ENCODE peak calls at places on chromosomes 12 and 14, in six cellular contexts. P is pancreas, K is adrenal gland, S is left ventricle myocardium inferior, G is uterus, U is left lung. I is an unnamed sample. For H3K27me3, the result is how much of the 10 kb centered on the place peaks cover.

GRCh38 chr14:21399311-21399870 is 15.6 kb upstream of the SUPT16H start:
- DNase-seq in P (no peak), K (no peak), S (no peak), G (no peak), U (no peak), I (no peak)

GRCh38 chr14:99909500-99910064 is 116.4 kb downstream of the EML1 start:
- DNase-seq in P (no peak), K (no peak), S (no peak), G (no peak), U (no peak), I (no peak)

GRCh38 chr14:36647827-36648753 is 13.6 kb upstream of the PAX9 start:
- DNase-seq in P (peak), K (no peak), S (no peak), G (no peak), U (no peak), I (no peak)

GRCh38 chr14:53355581-53356112 is 202.5 kb upstream of the DDHD1 start:
- DNase-seq in P (no peak), K (no peak), S (no peak), G (peak), U (no peak), I (no peak)

GRCh38 chr12:26939192-26939832 is 1.0 kb downstream of the FGFR1OP2 start:
- DNase-seq in P (no peak), K (no peak), S (no peak), G (no peak), U (no peak), I (no peak)

GRCh38 chr12:531951-532585 is 72.3 kb downstream of the B4GALNT3 start:
- DNase-seq in P (no peak), K (no peak), S (no peak), G (no peak), U (no peak), I (no peak)

GRCh38 chr14:29444805-29445204 is 482.8 kb downstream of the PRKD1 start:
- DNase-seq in P (no peak), K (no peak), S (no peak), G (no peak), U (no peak), I (no peak)

GRCh38 chr12:96156211-96156610 is 38.0 kb upstream of the ELK3 start:
- DNase-seq in P (no peak), K (no peak), S (no peak), G (no peak), U (no peak), I (no peak)

GRCh38 chr12:48009471-48009870 is 5.2 kb upstream of the COL2A1 start:
- DNase-seq in P (no peak), K (no peak), S (no peak), G (no peak), U (no peak), I (no peak)
- H3K27me3 ChIP-seq in P (under half), K (under half), S (half or more), G (under half), U (under half), I (under half)

DNA sequence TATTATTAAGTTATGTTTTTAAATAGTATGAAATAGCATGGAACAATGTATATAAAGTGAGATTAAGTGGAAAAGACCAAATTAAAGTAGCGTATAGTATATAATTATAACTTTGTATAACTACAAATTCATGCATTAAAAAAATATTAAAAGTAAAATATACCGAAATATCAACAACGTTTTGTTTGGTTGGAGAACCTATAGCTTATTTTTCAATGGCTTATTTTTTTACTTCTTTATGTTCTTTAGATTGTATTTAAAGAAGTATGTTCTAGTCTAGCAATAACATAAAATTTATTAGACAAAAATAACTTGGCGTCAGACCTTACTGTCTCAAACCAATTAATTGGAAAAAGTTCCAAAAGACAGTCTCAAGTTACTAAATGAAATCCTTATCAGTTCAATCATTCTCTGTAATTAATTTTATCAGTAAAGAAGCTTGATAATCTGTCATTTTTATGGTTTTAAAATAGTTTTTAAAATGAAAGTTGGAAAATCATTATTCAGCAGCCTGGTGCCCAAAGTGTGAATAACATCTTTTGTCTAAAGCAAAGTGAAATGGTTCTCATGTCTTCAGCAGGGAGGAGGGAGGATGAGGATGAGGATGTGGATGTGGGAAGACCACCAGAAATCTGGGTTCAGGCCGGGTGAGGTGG is 46.7 kb downstream of the IRAK3 start:
- DNase-seq in P (no peak), K (no peak), S (no peak), G (no peak), U (no peak), I (no peak)
- TF ChIP-seq CTCF in P (no peak), K (peak), S (no peak), G (no peak), U (no peak), I (no peak)

GRCh38 chr14:38851109-38851508 is 251.9 kb downstream of the SEC23A start:
- DNase-seq in P (no peak), K (no peak), S (no peak), G (no peak), U (no peak), I (no peak)

GRCh38 chr14:38847161-38847560 is 255.9 kb downstream of the SEC23A start:
- DNase-seq in P (no peak), K (no peak), S (no peak), G (no peak), U (no peak), I (no peak)

GRCh38 chr14:38850664-38851063 is 252.4 kb downstream of the SEC23A start:
- DNase-seq in P (no peak), K (no peak), S (no peak), G (no peak), U (no peak), I (no peak)

DNA sequence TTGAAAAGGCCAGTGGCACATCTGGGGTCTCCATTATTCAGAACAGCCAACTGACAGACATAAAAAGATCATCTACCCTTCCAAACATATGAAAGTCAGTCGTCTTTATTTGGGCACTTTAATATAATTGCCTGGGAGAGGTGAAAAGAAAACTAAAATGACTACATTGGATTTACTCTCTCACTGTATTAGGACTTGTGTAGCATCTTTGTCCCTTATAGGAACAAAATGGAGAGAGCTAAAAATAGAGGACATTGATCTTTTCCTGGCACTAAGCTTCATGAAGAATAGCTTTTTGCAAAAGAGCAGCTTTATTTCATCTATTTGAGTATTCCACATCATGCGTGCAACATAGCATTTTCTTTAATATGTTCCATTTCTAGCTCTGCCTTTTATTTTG is 254.8 kb downstream of the SEC23A start:
- DNase-seq in P (no peak), K (no peak), S (no peak), G (no peak), U (no peak), I (no peak)
- H3K27me3 ChIP-seq in P (under half), K (under half), S (under half), G (under half), U (under half), I (under half)

GRCh38 chr12:67748761-67749075 is 100.2 kb downstream of the DYRK2 start:
- DNase-seq in P (no peak), K (no peak), S (no peak), G (no peak), U (no peak), I (no peak)

GRCh38 chr12:67752226-67752732 is 103.7 kb downstream of the DYRK2 start:
- DNase-seq in P (no peak), K (no peak), S (no peak), G (no peak), U (no peak), I (no peak)

GRCh38 chr12:67751376-67751928 is 102.9 kb downstream of the DYRK2 start:
- DNase-seq in P (no peak), K (no peak), S (no peak), G (no peak), U (no peak), I (no peak)

GRCh38 chr12:67750528-67751183 is 102.1 kb downstream of the DYRK2 start:
- DNase-seq in P (no peak), K (no peak), S (no peak), G (no peak), U (no peak), I (no peak)

GRCh38 chr12:67747869-67748760 is 99.6 kb downstream of the DYRK2 start:
- DNase-seq in P (peak), K (peak), S (no peak), G (no peak), U (no peak), I (no peak)
- TF ChIP-seq CTCF in P (no peak), K (no peak), S (no peak), G (no peak), U (no peak), I (no peak)

GRCh38 chr12:47747115-47747514 is 11.6 kb downstream of the RAPGEF3 start:
- DNase-seq in P (no peak), K (no peak), S (no peak), G (no peak), U (no peak), I (no peak)

GRCh38 chr12:47748507-47748828 is 10.2 kb downstream of the RAPGEF3 start:
- DNase-seq in P (no peak), K (no peak), S (no peak), G (no peak), U (no peak), I (no peak)

GRCh38 chr12:47747596-47748506 is 10.8 kb downstream of the RAPGEF3 start:
- DNase-seq in P (no peak), K (no peak), S (no peak), G (no peak), U (no peak), I (no peak)

GRCh38 chr12:47750229-47750798 is 8.4 kb downstream of the RAPGEF3 start:
- DNase-seq in P (no peak), K (no peak), S (no peak), G (no peak), U (no peak), I (no peak)

GRCh38 chr12:47748899-47749298 is 9.8 kb downstream of the RAPGEF3 start:
- DNase-seq in P (no peak), K (no peak), S (no peak), G (no peak), U (no peak), I (no peak)
- H3K27me3 ChIP-seq in P (under half), K (under half), S (under half), G (under half), U (under half), I (under half)

DNA sequence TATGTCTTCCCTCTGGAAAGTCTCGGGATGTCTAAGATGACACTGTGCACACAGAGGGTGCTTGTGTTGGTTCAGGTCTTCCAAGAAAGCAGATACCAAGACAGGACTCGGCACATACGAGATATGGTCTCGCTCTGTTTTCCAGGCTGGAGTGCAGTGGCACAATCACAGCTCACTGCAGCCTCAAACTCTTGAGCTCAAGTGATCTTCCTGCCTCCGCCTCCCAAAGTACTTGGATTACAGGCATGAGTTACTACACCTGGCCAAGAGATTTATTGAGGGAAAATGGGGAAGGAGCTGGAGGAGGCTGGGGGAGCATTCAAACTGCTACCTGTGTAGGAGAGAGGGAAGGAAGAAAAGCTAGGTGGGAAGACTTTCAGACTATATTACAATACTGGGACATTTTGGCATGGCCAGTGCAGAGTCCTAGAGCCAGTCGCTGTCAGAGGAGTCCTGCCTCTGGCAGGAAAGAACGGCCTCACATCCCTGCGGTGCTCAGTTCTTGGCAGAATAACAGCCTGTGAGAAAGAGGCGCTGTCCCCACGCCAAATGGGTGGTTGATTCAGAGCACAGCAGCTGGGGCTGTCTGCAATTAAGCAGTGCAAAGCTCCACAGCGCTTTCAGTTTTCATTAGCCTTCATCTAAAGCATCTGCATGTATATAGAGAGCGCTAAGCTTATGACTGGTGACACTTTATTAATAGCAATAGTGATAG is 18.3 kb downstream of the SLC17A8 start:
- DNase-seq in P (no peak), K (peak), S (peak), G (peak), U (peak), I (peak)
- TF ChIP-seq CTCF in P (no peak), K (no peak), S (no peak), G (no peak), U (no peak), I (no peak)

DNA sequence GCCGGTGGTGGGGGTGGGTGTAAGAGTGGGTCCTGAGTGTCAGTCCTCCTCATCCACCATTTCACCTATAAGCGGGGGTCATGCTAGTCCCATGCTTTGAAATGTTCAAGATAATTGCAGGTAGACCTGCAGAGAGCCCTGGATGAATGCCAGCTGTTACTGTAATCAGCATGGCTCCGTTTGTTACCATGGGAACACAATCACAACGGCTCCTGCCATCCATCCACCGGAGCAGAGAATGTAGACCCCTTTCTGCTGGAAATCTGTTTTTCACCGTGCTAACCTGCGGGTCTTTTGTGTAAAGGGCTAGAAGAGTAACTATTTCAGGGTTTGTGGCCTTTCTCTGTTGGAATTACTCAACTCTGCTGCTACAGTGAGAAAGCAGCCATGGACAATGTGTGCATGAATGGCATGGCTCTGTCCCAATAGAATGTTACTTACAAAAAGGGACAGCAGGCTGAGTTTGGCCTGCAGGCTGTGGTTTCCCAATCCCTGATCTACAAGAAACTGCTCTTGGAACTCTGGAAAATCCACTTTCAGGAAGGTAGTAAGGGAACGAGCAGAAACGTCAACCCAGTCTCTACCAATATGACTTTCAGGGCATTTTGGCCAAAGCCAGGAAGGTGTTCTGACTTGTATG is 36.1 kb downstream of the KCTD10 start:
- DNase-seq in P (no peak), K (no peak), S (no peak), G (no peak), U (no peak), I (no peak)
- H3K27me3 ChIP-seq in P (under half), K (under half), S (under half), G (under half), U (under half), I (under half)